ENCODE peak calls at places on chromosomes 2 and 18, in five cellular contexts. One of them, this sample, is unnamed.

GRCh38 chr2:15929861-15930260 is 10.5 kb upstream of the MYCN start:
- DNase-seq in GM12865: no peak
- DNase-seq in activated T-helper 1 cell treated with anti-CD3 and anti-CD28 coated beads, Interleukin-2, amount 50 U/mL, for 16 hours: no peak
- DNase-seq in caudate nucleus: no peak
- DNase-seq in COR-L47: no peak
- DNase-seq in this sample: no peak

GRCh38 chr18:45213040-45213333 is 402.3 kb upstream of the SLC14A2 start:
- DNase-seq in GM12865: no peak
- DNase-seq in caudate nucleus: no peak
- DNase-seq in COR-L47: no peak
- DNase-seq in activated T-helper 1 cell treated with anti-CD3 and anti-CD28 coated beads, Interleukin-2, amount 50 U/mL, for 16 hours: no peak
- DNase-seq in this sample: no peak

GRCh38 chr2:219119422-219120043 is 41.1 kb downstream of the NHEJ1 start:
- DNase-seq in activated T-helper 1 cell treated with anti-CD3 and anti-CD28 coated beads, Interleukin-2, amount 50 U/mL, for 16 hours: peak; percentile 20
- DNase-seq in caudate nucleus: peak; percentile 46
- DNase-seq in COR-L47: peak; percentile 57
- DNase-seq in GM12865: peak; percentile 62
- DNase-seq in this sample: peak; percentile 21

GRCh38 chr2:44277541-44277940 is 2.3 kb downstream of the SLC3A1 start:
- DNase-seq in GM12865: no peak
- DNase-seq in caudate nucleus: no peak
- DNase-seq in activated T-helper 1 cell treated with anti-CD3 and anti-CD28 coated beads, Interleukin-2, amount 50 U/mL, for 16 hours: no peak
- DNase-seq in COR-L47: no peak
- DNase-seq in this sample: no peak

GRCh38 chr18:2535419-2535910 is 35.8 kb downstream of the METTL4 start:
- DNase-seq in caudate nucleus: no peak
- DNase-seq in COR-L47: no peak
- DNase-seq in GM12865: no peak
- DNase-seq in activated T-helper 1 cell treated with anti-CD3 and anti-CD28 coated beads, Interleukin-2, amount 50 U/mL, for 16 hours: no peak
- DNase-seq in this sample: no peak

GRCh38 chr2:54862742-54863141 is 139.3 kb downstream of the EML6 start:
- DNase-seq in caudate nucleus: no peak
- DNase-seq in GM12865: no peak
- DNase-seq in activated T-helper 1 cell treated with anti-CD3 and anti-CD28 coated beads, Interleukin-2, amount 50 U/mL, for 16 hours: no peak
- DNase-seq in COR-L47: no peak
- DNase-seq in this sample: no peak

GRCh38 chr2:169761970-169762292 is 28.3 kb downstream of the KLHL23 start:
- DNase-seq in COR-L47: no peak
- DNase-seq in GM12865: no peak
- DNase-seq in caudate nucleus: no peak
- DNase-seq in activated T-helper 1 cell treated with anti-CD3 and anti-CD28 coated beads, Interleukin-2, amount 50 U/mL, for 16 hours: no peak
- DNase-seq in this sample: no peak

GRCh38 chr18:703660-704018 is 8.8 kb downstream of the ENOSF1 start:
- DNase-seq in activated T-helper 1 cell treated with anti-CD3 and anti-CD28 coated beads, Interleukin-2, amount 50 U/mL, for 16 hours: no peak
- DNase-seq in COR-L47: no peak
- DNase-seq in GM12865: no peak
- DNase-seq in caudate nucleus: no peak
- DNase-seq in this sample: no peak

GRCh38 chr2:8255448-8255800 is 426.4 kb upstream of the ID2 start:
- DNase-seq in GM12865: no peak
- DNase-seq in COR-L47: no peak
- DNase-seq in activated T-helper 1 cell treated with anti-CD3 and anti-CD28 coated beads, Interleukin-2, amount 50 U/mL, for 16 hours: no peak
- DNase-seq in caudate nucleus: no peak
- DNase-seq in this sample: no peak

GRCh38 chr2:101999122-101999789 is 7.5 kb downstream of the IL1R2 start:
- DNase-seq in COR-L47: no peak
- DNase-seq in activated T-helper 1 cell treated with anti-CD3 and anti-CD28 coated beads, Interleukin-2, amount 50 U/mL, for 16 hours: no peak
- DNase-seq in GM12865: peak; percentile 63
- DNase-seq in caudate nucleus: no peak
- DNase-seq in this sample: no peak

GRCh38 chr18:57803119-57803969 is at the start of gene ATP8B1:
- DNase-seq in caudate nucleus: no peak
- DNase-seq in activated T-helper 1 cell treated with anti-CD3 and anti-CD28 coated beads, Interleukin-2, amount 50 U/mL, for 16 hours: no peak
- DNase-seq in GM12865: peak; percentile 6
- DNase-seq in COR-L47: peak; percentile 81
- DNase-seq in this sample: no peak

GRCh38 chr2:173580351-173580750 is 225.7 kb downstream of the CDCA7 start:
- DNase-seq in GM12865: no peak
- DNase-seq in activated T-helper 1 cell treated with anti-CD3 and anti-CD28 coated beads, Interleukin-2, amount 50 U/mL, for 16 hours: no peak
- DNase-seq in caudate nucleus: no peak
- DNase-seq in COR-L47: no peak
- DNase-seq in this sample: no peak

GRCh38 chr18:66513996-66514395 is 89.9 kb downstream of the CDH19 start:
- DNase-seq in GM12865: no peak
- DNase-seq in caudate nucleus: no peak
- DNase-seq in activated T-helper 1 cell treated with anti-CD3 and anti-CD28 coated beads, Interleukin-2, amount 50 U/mL, for 16 hours: no peak
- DNase-seq in COR-L47: no peak
- DNase-seq in this sample: no peak

GRCh38 chr2:11896386-11896785 is 150.0 kb downstream of the LPIN1 start:
- DNase-seq in GM12865: no peak
- DNase-seq in activated T-helper 1 cell treated with anti-CD3 and anti-CD28 coated beads, Interleukin-2, amount 50 U/mL, for 16 hours: no peak
- DNase-seq in COR-L47: no peak
- DNase-seq in caudate nucleus: no peak
- DNase-seq in this sample: no peak

This sample was measured in MV-4-11.